ENCODE peak calls at places on chromosomes 7 and 10, in seven cellular contexts. O, R, G, F, K, Y and B are unnamed samples.

GRCh38 chr10:34711500-34711899 is 103.6 kb downstream of the PARD3 start:
- DNase-seq in F (no peak), O (no peak), K (no peak), G (no peak), Y (no peak), R (no peak), B (no peak)

GRCh38 chr10:87552248-87552914 is 47.7 kb downstream of the MINPP1 start:
- DNase-seq in K (no peak), G (no peak), F (no peak), O (no peak), R (no peak), Y (no peak), B (no peak)

GRCh38 chr7:54944179-54944578 is 74.6 kb upstream of the EGFR start:
- DNase-seq in R (no peak), F (no peak), O (peak), Y (peak), G (no peak), K (no peak), B (no peak)

GRCh38 chr10:132479024-132479602 is 58.5 kb upstream of the INPP5A start:
- DNase-seq in R (no peak), K (no peak), F (no peak), Y (no peak), G (peak), O (no peak), B (no peak)

GRCh38 chr10:79100761-79101160 is 32.0 kb downstream of the ZMIZ1 start:
- DNase-seq in Y (no peak), K (no peak), F (no peak), G (no peak), R (no peak), O (no peak), B (no peak)

GRCh38 chr10:109934958-109935793 is 11.9 kb upstream of the XPNPEP1 start:
- DNase-seq in Y (peak), R (no peak), G (peak), O (peak), K (no peak), F (no peak), B (no peak)

GRCh38 chr10:20466731-20467130 is 430.4 kb downstream of the NEBL start:
- DNase-seq in G (no peak), R (no peak), F (no peak), Y (peak), O (peak), K (no peak), B (no peak)

GRCh38 chr10:6564367-6564766 is 15.7 kb downstream of the PRKCQ start:
- DNase-seq in Y (no peak), G (no peak), F (no peak), O (no peak), R (no peak), K (no peak), B (no peak)

GRCh38 chr10:124670849-124671248 is 73.3 kb downstream of the FAM53B start:
- DNase-seq in Y (no peak), O (no peak), G (no peak), R (no peak), F (no peak), K (no peak), B (no peak)
- H3K4me3 ChIP-seq in Y (no peak), O (no peak), G (no peak), R (no peak), F (peak), K (no peak), B (no peak)

DNA sequence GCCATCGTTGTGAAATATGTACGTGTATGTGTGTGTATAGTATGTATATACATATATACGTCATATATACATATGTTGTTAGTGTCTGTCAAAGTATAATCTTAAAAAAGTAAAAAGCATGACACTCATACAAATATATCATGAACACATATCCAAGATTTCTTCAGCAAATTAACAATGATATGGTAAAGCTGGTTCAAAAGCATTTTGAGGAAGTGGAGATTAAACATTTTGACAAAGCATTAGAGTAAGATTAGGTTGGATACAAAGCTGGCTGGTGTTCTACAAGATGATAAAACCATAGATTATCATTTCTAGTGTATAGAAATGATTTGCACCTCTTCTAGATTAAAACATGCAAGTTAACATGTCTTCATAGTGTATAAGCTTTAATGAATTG is 771 bp upstream of the NUDCD3 start:
- DNase-seq in Y (no peak), K (no peak), R (no peak), F (no peak), G (no peak), O (no peak), B (no peak)
- H3K4me3 ChIP-seq in Y (peak), K (peak), R (peak), F (peak), G (peak), O (peak), B (peak)

GRCh38 chr7:101871351-101871750 is 53.9 kb downstream of the CUX1 start:
- DNase-seq in O (no peak), G (no peak), Y (no peak), R (no peak), F (no peak), K (no peak), B (no peak)
- H3K4me3 ChIP-seq in O (no peak), G (no peak), Y (no peak), R (no peak), F (no peak), K (no peak), B (no peak)

GRCh38 chr10:14875941-14876340 is 2.7 kb upstream of the SUV39H2 start:
- DNase-seq in Y (no peak), F (no peak), K (no peak), G (no peak), R (no peak), O (no peak), B (no peak)

GRCh38 chr10:14878266-14879054 is at the start of gene SUV39H2:
- DNase-seq in F (peak), O (peak), K (peak), Y (peak), R (peak), G (peak), B (peak)

GRCh38 chr10:14879055-14879800 is 562 bp downstream of the SUV39H2 start:
- DNase-seq in R (no peak), G (peak), K (no peak), O (no peak), F (peak), Y (no peak), B (no peak)

GRCh38 chr10:14879801-14880193 is 1.1 kb downstream of the SUV39H2 start:
- DNase-seq in F (no peak), Y (no peak), G (no peak), K (no peak), O (no peak), R (no peak), B (no peak)

GRCh38 chr10:14876764-14877163 is 1.9 kb upstream of the SUV39H2 start:
- DNase-seq in R (peak), G (no peak), Y (no peak), K (no peak), F (no peak), O (no peak), B (no peak)
- H3K4me3 ChIP-seq in R (peak), G (no peak), Y (no peak), K (no peak), F (no peak), O (peak), B (no peak)

DNA sequence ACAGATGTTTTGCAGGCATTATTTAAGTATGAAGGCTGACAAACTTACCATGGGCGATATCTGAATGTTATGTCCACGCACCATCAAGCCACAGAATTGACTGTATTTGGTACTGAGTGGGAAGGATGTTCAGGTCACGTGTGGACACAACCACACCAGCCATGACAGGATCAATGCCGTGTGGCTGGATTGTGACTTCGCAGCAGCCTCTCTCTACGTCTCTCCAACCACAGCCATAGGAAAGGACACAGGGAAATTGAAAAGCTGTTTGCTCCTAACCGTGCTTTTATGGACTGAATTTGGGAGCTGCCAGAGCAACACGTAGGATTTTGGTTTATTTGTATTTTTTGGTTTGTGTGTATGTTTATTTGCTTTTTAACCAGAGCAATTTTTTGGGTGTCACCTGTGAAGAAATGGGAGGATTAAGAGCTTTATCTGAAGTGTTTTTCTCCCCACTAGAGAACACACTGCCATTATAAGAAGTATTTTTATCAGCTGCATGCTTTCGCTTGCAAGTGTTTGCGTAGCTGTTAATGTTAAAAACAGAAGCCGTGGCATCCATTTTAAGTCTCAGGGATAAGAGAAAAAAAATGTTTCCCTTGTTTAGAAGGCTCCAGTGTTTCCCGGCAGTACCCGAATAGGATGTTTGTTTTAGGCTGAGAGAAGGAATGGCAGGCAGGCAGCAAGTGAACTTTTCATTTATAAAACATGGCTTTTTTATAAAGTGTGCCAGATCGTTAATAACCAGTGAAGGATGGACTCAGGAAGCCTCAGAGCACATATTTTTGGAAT is 401.1 kb upstream of the NFE2L3 start:
- DNase-seq in Y (no peak), R (no peak), F (no peak), O (no peak), K (no peak), G (no peak), B (no peak)
- H3K4me3 ChIP-seq in Y (no peak), R (no peak), F (no peak), O (no peak), K (no peak), G (no peak), B (no peak)

GRCh38 chr7:143900230-143900766 is 1.7 kb downstream of the TCAF1 start:
- DNase-seq in G (peak), Y (peak), F (no peak), O (peak), K (no peak), R (peak), B (no peak)
- H3K4me3 ChIP-seq in G (no peak), Y (peak), F (no peak), O (peak), K (peak), R (peak), B (peak)